ENCODE peak calls at places on chromosomes 1 and 21, in six cellular contexts. G is mammary epithelial cell, U is H9, P is fibroblast of lung, Z is endothelial cell of umbilical vein, A is astrocyte. F is an unnamed sample.

GRCh38 chr1:50783286-50783685 is 176.8 kb downstream of the FAF1 start:
- DNase-seq in U (no peak), G (no peak), Z (no peak), P (no peak), A (no peak), F (no peak)

GRCh38 chr1:47996060-47996405 is 1.2 kb downstream of the TRABD2B start:
- DNase-seq in A (no peak), Z (no peak), P (no peak), U (peak; percentile 30), G (no peak), F (no peak)

GRCh38 chr1:156193488-156194299 is at the start of gene SLC25A44:
- DNase-seq in A (peak; percentile 96), Z (peak; percentile 100), U (peak; percentile 98), P (peak; percentile 98), G (peak; percentile 99), F (peak; percentile 98)

GRCh38 chr1:37038703-37039093 is 4.4 kb upstream of the GRIK3 start:
- DNase-seq in Z (no peak), G (no peak), A (no peak), P (no peak), U (no peak), F (no peak)

GRCh38 chr1:205928256-205928655 is 15.0 kb downstream of the SLC26A9 start:
- DNase-seq in G (no peak), P (no peak), U (no peak), A (no peak), Z (no peak), F (no peak)

GRCh38 chr1:30525980-30526651 is 197.3 kb downstream of the MATN1 start:
- DNase-seq in P (peak; percentile 80), A (peak; percentile 74), Z (no peak), U (no peak), G (peak; percentile 84), F (peak; percentile 73)

GRCh38 chr1:23393706-23394105 is 24.1 kb upstream of the ZNF436 start:
- DNase-seq in Z (peak; percentile 25), U (no peak), G (no peak), A (peak; percentile 76), P (peak; percentile 84), F (no peak)

GRCh38 chr1:205301842-205302588 is 19.5 kb downstream of the NUAK2 start:
- DNase-seq in G (no peak), P (peak; percentile 69), U (no peak), A (no peak), Z (no peak), F (peak; percentile 63)

GRCh38 chr1:119220980-119221379 is 80.5 kb upstream of the WARS2 start:
- DNase-seq in U (no peak), P (peak; percentile 63), A (peak; percentile 46), Z (no peak), G (peak; percentile 13), F (no peak)

GRCh38 chr1:244089561-244089960 is 38.5 kb downstream of the ZBTB18 start:
- DNase-seq in P (peak; percentile 62), A (peak; percentile 59), G (no peak), Z (no peak), U (no peak), F (peak; percentile 38)

GRCh38 chr1:26360051-26360806 is 6.3 kb upstream of the CRYBG2 start:
- DNase-seq in U (peak; percentile 87), Z (no peak), P (no peak), A (no peak), G (no peak), F (peak; percentile 75)

GRCh38 chr1:184075040-184076029 is 23.8 kb downstream of the TSEN15 start:
- DNase-seq in A (peak; percentile 41), P (peak; percentile 51), Z (peak; percentile 75), U (no peak), G (peak; percentile 51), F (peak; percentile 66)

GRCh38 chr1:184162266-184162665 is 110.7 kb downstream of the TSEN15 start:
- DNase-seq in A (no peak), P (no peak), Z (no peak), U (no peak), G (no peak), F (no peak)

GRCh38 chr1:53616511-53616910 is 122.5 kb downstream of the GLIS1 start:
- DNase-seq in A (no peak), U (no peak), Z (no peak), G (no peak), P (no peak), F (no peak)

GRCh38 chr1:1540015-1540816 is at the start of gene TMEM240:
- DNase-seq in G (no peak), A (peak; percentile 55), U (peak; percentile 86), P (peak; percentile 73), Z (peak; percentile 73), F (peak; percentile 89)

GRCh38 chr1:966135-966602 is at the start of gene PLEKHN1:
- DNase-seq in G (peak; percentile 88), Z (peak; percentile 17), P (peak; percentile 71), A (peak; percentile 41), U (peak; percentile 78), F (peak; percentile 64)

GRCh38 chr1:39102537-39103320 is 76.6 kb downstream of the NDUFS5 start:
- DNase-seq in P (peak; percentile 76), A (peak; percentile 69), U (peak; percentile 63), Z (peak; percentile 74), G (peak; percentile 68), F (peak; percentile 78)

GRCh38 chr1:246284021-246284420 is 223.1 kb downstream of the SMYD3 start:
- DNase-seq in A (no peak), P (peak; percentile 9), G (no peak), U (no peak), Z (no peak), F (peak; percentile 9)

GRCh38 chr1:102032534-102032933 is 35.8 kb upstream of the OLFM3 start:
- DNase-seq in P (no peak), G (no peak), Z (no peak), U (no peak), A (no peak), F (no peak)

GRCh38 chr21:14836950-14837349 is 227.8 kb downstream of the NRIP1 start:
- DNase-seq in U (no peak), P (peak; percentile 49), A (peak; percentile 33), Z (no peak), G (no peak), F (no peak)

GRCh38 chr21:35529141-35529863 is 480.2 kb upstream of the RUNX1 start:
- DNase-seq in U (no peak), A (peak; percentile 60), G (no peak), Z (no peak), P (peak; percentile 62), F (peak; percentile 32)

GRCh38 chr1:21573971-21574458 is 64.8 kb downstream of the ALPL start:
- DNase-seq in G (peak; percentile 72), U (peak; percentile 86), Z (peak; percentile 99), P (peak; percentile 78), A (peak; percentile 67), F (peak; percentile 80)

GRCh38 chr1:180157108-180157507 is 2.4 kb downstream of the QSOX1 start:
- DNase-seq in G (no peak), P (peak; percentile 72), U (no peak), A (peak; percentile 61), Z (no peak), F (peak; percentile 33)

GRCh38 chr1:167439301-167439988 is 78.9 kb downstream of the CD247 start:
- DNase-seq in P (peak; percentile 34), U (peak; percentile 75), Z (peak; percentile 51), G (peak; percentile 36), A (peak; percentile 23), F (peak; percentile 75)

GRCh38 chr21:17388226-17388625 is 124.6 kb upstream of the CXADR start:
- DNase-seq in U (no peak), Z (no peak), A (no peak), G (no peak), P (no peak), F (no peak)

GRCh38 chr1:22408180-22408579 is 43.5 kb upstream of the ZBTB40 start:
- DNase-seq in G (no peak), P (no peak), U (no peak), A (no peak), Z (no peak), F (no peak)

GRCh38 chr1:7334475-7335035 is 436.5 kb upstream of the VAMP3 start:
- DNase-seq in Z (no peak), P (peak; percentile 76), A (peak; percentile 76), U (no peak), G (peak; percentile 88), F (peak; percentile 22)

GRCh38 chr1:58358311-58358710 is 188.2 kb downstream of the OMA1 start:
- DNase-seq in U (no peak), G (no peak), Z (no peak), A (no peak), P (no peak), F (peak; percentile 16)

GRCh38 chr1:213051881-213052202 is 801 bp downstream of the RPS6KC1 start:
- DNase-seq in G (no peak), P (no peak), A (no peak), Z (no peak), U (no peak), F (no peak)
- H3K79me2 ChIP-seq in G (peaks cover 47% of the 10 kb centered on the region), P (peaks cover 40% of the 10 kb centered on the region), A (peaks cover 56% of the 10 kb centered on the region), Z (peaks cover 21% of the 10 kb centered on the region), U (peaks cover 2% of the 10 kb centered on the region), F (peaks cover 50% of the 10 kb centered on the region)

GRCh38 chr1:41232305-41232704 is 9.8 kb downstream of the SCMH1 start:
- DNase-seq in Z (no peak), A (no peak), P (no peak), U (no peak), G (no peak), F (no peak)
- H2AFZ ChIP-seq in Z (no peak overlapping the region), A (no peak overlapping the region), P (no peak overlapping the region), U (no peak overlapping the region), G (no peak overlapping the region), F (no peak overlapping the region)

DNA sequence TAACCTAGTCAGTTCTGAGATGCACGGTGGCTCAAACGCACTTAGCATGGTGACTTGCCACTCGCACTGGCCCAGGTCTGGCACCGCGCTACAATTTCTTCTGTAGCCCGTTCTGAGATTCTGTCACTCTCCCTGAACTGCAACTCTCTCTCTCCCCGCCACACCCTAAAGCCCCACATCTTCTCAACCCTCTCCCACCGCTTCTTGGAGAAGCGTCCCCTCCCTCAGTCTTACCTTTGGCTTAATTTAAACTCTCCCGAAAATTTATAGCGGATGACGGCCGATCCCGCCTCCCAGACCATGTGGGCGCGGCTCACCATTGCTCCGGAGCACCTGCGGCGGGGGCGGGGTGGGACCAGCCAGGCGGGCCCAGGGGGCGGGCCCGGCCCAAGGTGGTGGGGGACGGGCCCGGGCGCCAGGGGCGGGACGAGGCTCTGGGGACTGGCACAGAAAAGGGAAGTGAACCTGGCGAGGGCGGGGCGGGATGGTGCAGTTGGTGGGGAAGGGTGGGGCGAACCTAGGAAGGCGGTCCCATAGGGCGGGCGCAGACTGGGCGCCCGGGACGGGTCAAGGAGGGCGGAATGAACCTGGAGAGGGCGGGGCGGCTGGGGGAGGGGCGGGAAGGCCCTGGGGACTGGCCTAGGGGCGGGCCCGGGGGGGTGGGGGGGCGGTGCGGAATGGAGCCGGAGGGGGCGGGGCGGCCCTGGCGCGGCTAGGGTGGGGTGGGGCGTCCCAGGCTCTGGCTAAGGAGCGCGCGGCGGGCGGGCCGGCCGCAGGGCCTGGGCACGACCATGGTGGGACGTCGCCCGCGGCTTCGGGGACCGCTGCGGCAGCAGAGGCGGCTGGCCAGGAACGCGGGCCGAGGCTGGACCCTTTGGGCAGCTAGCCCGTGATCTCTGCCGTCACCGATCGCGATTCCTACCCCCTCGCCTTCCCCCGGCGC is at the start of gene MAP3K21:
- DNase-seq in Z (peak; percentile 17), A (peak; percentile 4), G (peak; percentile 96), P (peak; percentile 30), U (peak; percentile 99), F (peak; percentile 94)
- TF ChIP-seq CTCF in Z (no peak), A (no peak), G (no peak), P (no peak), U (no peak), F (no peak)

DNA sequence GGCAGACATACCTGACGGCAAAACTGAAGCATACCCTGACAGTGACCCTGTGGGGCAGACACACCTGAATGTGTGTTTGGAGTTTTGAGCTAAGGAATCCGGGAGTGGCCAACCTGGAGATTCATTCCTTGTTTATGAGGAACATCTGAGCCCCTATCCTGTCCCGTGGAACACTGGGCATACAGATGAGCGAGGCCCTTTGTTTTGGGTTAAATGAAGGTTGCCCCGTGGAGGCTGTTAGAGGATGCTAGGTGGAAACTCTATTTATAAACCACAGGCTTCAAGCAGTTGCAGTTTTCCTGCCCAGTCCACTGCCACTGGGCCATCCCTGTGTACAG is 18.1 kb downstream of the GALNT2 start:
- DNase-seq in P (peak; percentile 36), Z (no peak), U (no peak), G (peak; percentile 67), A (no peak), F (no peak)
- H3K79me2 ChIP-seq in P (peaks cover 91% of the 10 kb centered on the region), Z (peaks cover 62% of the 10 kb centered on the region), U (peaks cover 21% of the 10 kb centered on the region), G (peaks cover 89% of the 10 kb centered on the region), A (peaks cover 93% of the 10 kb centered on the region), F (peaks cover 93% of the 10 kb centered on the region)

F was measured in hepatocyte.